ENCODE peak calls at places on chromosomes 1 and 21, in seven cellular contexts. One of them, this sample, is unnamed.

GRCh38 chr1:193729429-193729828 is 543.0 kb upstream of the B3GALT2 start:
- DNase-seq in DND-41: no peak
- DNase-seq in fibroblast of lung: peak
- DNase-seq in H9: no peak
- DNase-seq in glutamatergic neuron: no peak
- DNase-seq in nephron progenitor cell: no peak
- DNase-seq in GM10248: no peak
- DNase-seq in this sample: no peak

GRCh38 chr1:223702735-223703667 is 9.3 kb upstream of the CAPN2 start:
- DNase-seq in DND-41: no peak
- DNase-seq in H9: no peak
- DNase-seq in GM10248: no peak
- DNase-seq in glutamatergic neuron: no peak
- DNase-seq in fibroblast of lung: peak
- DNase-seq in nephron progenitor cell: no peak
- DNase-seq in this sample: no peak

GRCh38 chr1:179195374-179195773 is 34.1 kb downstream of the ABL2 start:
- DNase-seq in DND-41: no peak
- DNase-seq in fibroblast of lung: no peak
- DNase-seq in H9: no peak
- DNase-seq in nephron progenitor cell: no peak
- DNase-seq in GM10248: no peak
- DNase-seq in glutamatergic neuron: no peak
- DNase-seq in this sample: no peak

GRCh38 chr1:66282343-66282852 is 251.6 kb upstream of the SGIP1 start:
- DNase-seq in H9: no peak
- DNase-seq in glutamatergic neuron: no peak
- DNase-seq in DND-41: no peak
- DNase-seq in fibroblast of lung: peak
- DNase-seq in nephron progenitor cell: no peak
- DNase-seq in GM10248: peak
- DNase-seq in this sample: no peak

GRCh38 chr1:16110456-16110855 is 37.0 kb upstream of the FAM131C start:
- DNase-seq in GM10248: no peak
- DNase-seq in H9: no peak
- DNase-seq in nephron progenitor cell: no peak
- DNase-seq in glutamatergic neuron: no peak
- DNase-seq in DND-41: no peak
- DNase-seq in fibroblast of lung: no peak
- DNase-seq in this sample: no peak

GRCh38 chr1:107110346-107110745 is 30.5 kb upstream of the NTNG1 start:
- DNase-seq in H9: no peak
- DNase-seq in glutamatergic neuron: no peak
- DNase-seq in DND-41: no peak
- DNase-seq in GM10248: no peak
- DNase-seq in nephron progenitor cell: no peak
- DNase-seq in fibroblast of lung: peak
- DNase-seq in this sample: no peak

GRCh38 chr1:182806015-182806678 is 16.6 kb downstream of the NPL start:
- DNase-seq in H9: peak
- DNase-seq in glutamatergic neuron: peak
- DNase-seq in GM10248: no peak
- DNase-seq in nephron progenitor cell: peak
- DNase-seq in fibroblast of lung: no peak
- DNase-seq in DND-41: no peak
- DNase-seq in this sample: no peak

GRCh38 chr1:235075121-235075954 is 53.3 kb downstream of the TOMM20 start:
- DNase-seq in fibroblast of lung: peak
- DNase-seq in H9: no peak
- DNase-seq in nephron progenitor cell: no peak
- DNase-seq in glutamatergic neuron: no peak
- DNase-seq in DND-41: no peak
- DNase-seq in GM10248: peak
- DNase-seq in this sample: no peak

GRCh38 chr1:213564215-213564659 is 423.5 kb upstream of the PROX1 start:
- DNase-seq in H9: no peak
- DNase-seq in nephron progenitor cell: no peak
- DNase-seq in DND-41: no peak
- DNase-seq in GM10248: no peak
- DNase-seq in fibroblast of lung: no peak
- DNase-seq in glutamatergic neuron: no peak
- DNase-seq in this sample: peak

GRCh38 chr1:154599658-154600057 is 8.3 kb downstream of the ADAR start:
- DNase-seq in DND-41: no peak
- DNase-seq in glutamatergic neuron: no peak
- DNase-seq in H9: no peak
- DNase-seq in GM10248: no peak
- DNase-seq in nephron progenitor cell: no peak
- DNase-seq in fibroblast of lung: no peak
- DNase-seq in this sample: no peak

GRCh38 chr1:159171688-159172501 is 480 bp downstream of the CADM3 start:
- DNase-seq in glutamatergic neuron: peak
- DNase-seq in fibroblast of lung: no peak
- DNase-seq in GM10248: no peak
- DNase-seq in DND-41: no peak
- DNase-seq in H9: peak
- DNase-seq in nephron progenitor cell: peak
- DNase-seq in this sample: peak

GRCh38 chr1:228366851-228367741 is 39.5 kb downstream of the TRIM11 start:
- DNase-seq in glutamatergic neuron: no peak
- DNase-seq in DND-41: no peak
- DNase-seq in nephron progenitor cell: no peak
- DNase-seq in fibroblast of lung: no peak
- DNase-seq in GM10248: no peak
- DNase-seq in H9: no peak
- DNase-seq in this sample: no peak

GRCh38 chr21:43810505-43811261 is 21.3 kb downstream of the RRP1 start:
- DNase-seq in DND-41: peak
- DNase-seq in H9: peak
- DNase-seq in nephron progenitor cell: peak
- DNase-seq in fibroblast of lung: peak
- DNase-seq in glutamatergic neuron: peak
- DNase-seq in GM10248: peak
- DNase-seq in this sample: peak

GRCh38 chr1:57377731-57378139 is 46.1 kb downstream of the DAB1 start:
- DNase-seq in fibroblast of lung: no peak
- DNase-seq in glutamatergic neuron: no peak
- DNase-seq in H9: peak
- DNase-seq in DND-41: no peak
- DNase-seq in GM10248: no peak
- DNase-seq in nephron progenitor cell: peak
- DNase-seq in this sample: no peak

GRCh38 chr1:7402548-7402850 is 368.6 kb upstream of the VAMP3 start:
- DNase-seq in fibroblast of lung: no peak
- DNase-seq in nephron progenitor cell: no peak
- DNase-seq in DND-41: no peak
- DNase-seq in GM10248: no peak
- DNase-seq in glutamatergic neuron: no peak
- DNase-seq in H9: no peak
- DNase-seq in this sample: no peak

GRCh38 chr1:53987880-53988279 is 30.1 kb downstream of the LDLRAD1 start:
- DNase-seq in H9: no peak
- DNase-seq in GM10248: no peak
- DNase-seq in nephron progenitor cell: no peak
- DNase-seq in glutamatergic neuron: no peak
- DNase-seq in fibroblast of lung: peak
- DNase-seq in DND-41: no peak
- DNase-seq in this sample: no peak

GRCh38 chr1:8314346-8315280 is 3.3 kb upstream of the SLC45A1 start:
- DNase-seq in H9: peak
- DNase-seq in GM10248: peak
- DNase-seq in fibroblast of lung: peak
- DNase-seq in glutamatergic neuron: peak
- DNase-seq in DND-41: peak
- DNase-seq in nephron progenitor cell: peak
- DNase-seq in this sample: peak

GRCh38 chr21:46635324-46636180 is at the start of gene PRMT2:
- DNase-seq in nephron progenitor cell: peak
- DNase-seq in DND-41: peak
- DNase-seq in GM10248: peak
- DNase-seq in H9: peak
- DNase-seq in glutamatergic neuron: peak
- DNase-seq in fibroblast of lung: peak
- DNase-seq in this sample: peak

GRCh38 chr21:46636181-46636512 is 673 bp downstream of the PRMT2 start:
- DNase-seq in GM10248: no peak
- DNase-seq in glutamatergic neuron: no peak
- DNase-seq in H9: no peak
- DNase-seq in nephron progenitor cell: no peak
- DNase-seq in DND-41: no peak
- DNase-seq in fibroblast of lung: no peak
- DNase-seq in this sample: no peak

GRCh38 chr21:46633561-46633960 is 1.9 kb upstream of the PRMT2 start:
- DNase-seq in DND-41: no peak
- DNase-seq in H9: no peak
- DNase-seq in fibroblast of lung: no peak
- DNase-seq in nephron progenitor cell: no peak
- DNase-seq in GM10248: no peak
- DNase-seq in glutamatergic neuron: no peak
- DNase-seq in this sample: no peak

GRCh38 chr21:46634427-46634826 is 1.0 kb upstream of the PRMT2 start:
- DNase-seq in DND-41: no peak
- DNase-seq in glutamatergic neuron: no peak
- DNase-seq in fibroblast of lung: no peak
- DNase-seq in nephron progenitor cell: no peak
- DNase-seq in H9: no peak
- DNase-seq in GM10248: no peak
- DNase-seq in this sample: no peak

GRCh38 chr21:46634966-46635323 is 529 bp upstream of the PRMT2 start:
- DNase-seq in glutamatergic neuron: no peak
- DNase-seq in nephron progenitor cell: no peak
- DNase-seq in GM10248: peak
- DNase-seq in H9: no peak
- DNase-seq in DND-41: peak
- DNase-seq in fibroblast of lung: peak
- DNase-seq in this sample: no peak
- TF ChIP-seq CTCF in glutamatergic neuron: no peak
- TF ChIP-seq CTCF in nephron progenitor cell: no peak
- TF ChIP-seq CTCF in GM10248: no peak
- TF ChIP-seq CTCF in H9: peak
- TF ChIP-seq CTCF in DND-41: peak
- TF ChIP-seq CTCF in fibroblast of lung: peak
- TF ChIP-seq CTCF in this sample: peak

GRCh38 chr1:176122282-176122681 is 84.8 kb downstream of the COP1 start:
- DNase-seq in glutamatergic neuron: no peak
- DNase-seq in H9: no peak
- DNase-seq in GM10248: no peak
- DNase-seq in nephron progenitor cell: no peak
- DNase-seq in DND-41: no peak
- DNase-seq in fibroblast of lung: no peak
- DNase-seq in this sample: no peak

GRCh38 chr1:176118985-176119384 is 88.1 kb downstream of the COP1 start:
- DNase-seq in GM10248: no peak
- DNase-seq in nephron progenitor cell: no peak
- DNase-seq in H9: no peak
- DNase-seq in fibroblast of lung: peak
- DNase-seq in DND-41: no peak
- DNase-seq in glutamatergic neuron: no peak
- DNase-seq in this sample: no peak

GRCh38 chr1:176119549-176119948 is 87.5 kb downstream of the COP1 start:
- DNase-seq in H9: no peak
- DNase-seq in glutamatergic neuron: no peak
- DNase-seq in nephron progenitor cell: no peak
- DNase-seq in DND-41: no peak
- DNase-seq in fibroblast of lung: peak
- DNase-seq in GM10248: peak
- DNase-seq in this sample: no peak
- TF ChIP-seq CTCF in H9: peak
- TF ChIP-seq CTCF in glutamatergic neuron: no peak
- TF ChIP-seq CTCF in nephron progenitor cell: no peak
- TF ChIP-seq CTCF in DND-41: peak
- TF ChIP-seq CTCF in fibroblast of lung: no peak
- TF ChIP-seq CTCF in GM10248: peak
- TF ChIP-seq CTCF in this sample: no peak

DNA sequence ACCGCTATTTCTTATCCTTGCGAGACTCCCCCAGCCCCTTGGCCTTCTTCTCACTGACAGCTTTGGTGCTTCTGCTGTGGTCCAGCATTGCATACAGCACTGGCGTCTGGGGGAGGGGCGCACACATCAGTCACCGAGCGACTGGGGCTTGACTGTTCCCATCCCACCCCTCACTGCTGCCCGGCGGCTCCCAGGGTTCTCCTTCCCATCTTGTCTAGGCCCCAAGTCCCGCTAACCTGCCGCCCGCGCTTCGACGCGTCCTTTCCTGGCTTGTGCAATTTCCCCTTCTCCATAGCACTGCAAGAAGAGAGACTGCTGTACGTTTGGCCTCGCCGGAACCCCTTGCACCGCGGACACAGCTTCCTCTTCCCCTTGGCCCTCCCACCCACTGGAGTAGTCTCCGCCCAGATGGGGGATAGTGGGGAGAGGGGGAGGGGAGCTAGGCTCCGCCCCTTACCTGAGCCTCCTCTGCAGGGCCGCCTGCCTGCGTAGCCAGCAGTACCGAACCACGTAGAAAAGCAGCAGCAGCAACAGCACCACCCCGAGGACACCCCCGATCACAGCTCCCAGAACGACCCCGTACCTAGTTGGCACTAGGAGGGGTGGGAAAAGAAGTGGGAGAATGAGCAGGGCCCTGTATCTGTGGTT is 3.8 kb downstream of the MPZ start:
- DNase-seq in fibroblast of lung: peak
- DNase-seq in H9: peak
- DNase-seq in glutamatergic neuron: peak
- DNase-seq in GM10248: peak
- DNase-seq in DND-41: peak
- DNase-seq in nephron progenitor cell: peak
- DNase-seq in this sample: peak
- TF ChIP-seq CTCF in fibroblast of lung: no peak
- TF ChIP-seq CTCF in H9: peak
- TF ChIP-seq CTCF in glutamatergic neuron: no peak
- TF ChIP-seq CTCF in GM10248: peak
- TF ChIP-seq CTCF in DND-41: no peak
- TF ChIP-seq CTCF in nephron progenitor cell: no peak
- TF ChIP-seq CTCF in this sample: no peak

GRCh38 chr1:42833981-42834380 is 12.4 kb upstream of the ZNF691 start:
- DNase-seq in H9: no peak
- DNase-seq in GM10248: no peak
- DNase-seq in glutamatergic neuron: no peak
- DNase-seq in DND-41: no peak
- DNase-seq in nephron progenitor cell: no peak
- DNase-seq in fibroblast of lung: no peak
- DNase-seq in this sample: no peak

GRCh38 chr1:42831273-42831672 is 14.1 kb upstream of the SVBP start:
- DNase-seq in DND-41: no peak
- DNase-seq in glutamatergic neuron: no peak
- DNase-seq in nephron progenitor cell: no peak
- DNase-seq in GM10248: no peak
- DNase-seq in fibroblast of lung: no peak
- DNase-seq in H9: no peak
- DNase-seq in this sample: no peak

GRCh38 chr1:42832636-42833265 is 13.7 kb upstream of the ZNF691 start:
- DNase-seq in nephron progenitor cell: no peak
- DNase-seq in GM10248: no peak
- DNase-seq in fibroblast of lung: no peak
- DNase-seq in glutamatergic neuron: no peak
- DNase-seq in H9: no peak
- DNase-seq in DND-41: no peak
- DNase-seq in this sample: no peak

GRCh38 chr1:42834803-42835202 is 11.6 kb upstream of the ZNF691 start:
- DNase-seq in DND-41: no peak
- DNase-seq in GM10248: no peak
- DNase-seq in fibroblast of lung: no peak
- DNase-seq in H9: no peak
- DNase-seq in nephron progenitor cell: no peak
- DNase-seq in glutamatergic neuron: no peak
- DNase-seq in this sample: no peak

GRCh38 chr1:42830631-42831030 is 13.4 kb upstream of the SVBP start:
- DNase-seq in H9: peak
- DNase-seq in DND-41: no peak
- DNase-seq in fibroblast of lung: no peak
- DNase-seq in GM10248: no peak
- DNase-seq in glutamatergic neuron: no peak
- DNase-seq in nephron progenitor cell: no peak
- DNase-seq in this sample: no peak
- TF ChIP-seq CTCF in H9: peak
- TF ChIP-seq CTCF in DND-41: no peak
- TF ChIP-seq CTCF in fibroblast of lung: no peak
- TF ChIP-seq CTCF in GM10248: no peak
- TF ChIP-seq CTCF in glutamatergic neuron: no peak
- TF ChIP-seq CTCF in nephron progenitor cell: no peak
- TF ChIP-seq CTCF in this sample: no peak

This sample was measured in endothelial cell.